ENCODE peak calls at places on chromosomes 3 and 15, in ten cellular contexts. Q, O, R, K, B, N, L, A, U and E are unnamed samples.

GRCh38 chr15:59699810-59700431 is 10.8 kb upstream of the BNIP2 start:
- DNase-seq in B (no peak), N (no peak), Q (no peak), U (peak), O (no peak), R (no peak), A (no peak), L (peak), K (no peak), E (no peak)

GRCh38 chr3:144868506-144868905 is 896.9 kb downstream of the DIPK2A start:
- DNase-seq in R (no peak), Q (no peak), O (no peak), A (no peak), N (no peak), K (no peak), L (peak), U (no peak), B (no peak), E (no peak)

GRCh38 chr15:40928351-40928974 is 677 bp upstream of the DLL4 start:
- DNase-seq in Q (no peak), U (no peak), L (peak), O (peak), N (no peak), K (peak), A (no peak), B (no peak), R (peak), E (no peak)

GRCh38 chr3:112333386-112334334 is 704 bp downstream of the CD200 start:
- DNase-seq in Q (peak), N (peak), B (no peak), A (no peak), K (peak), U (no peak), R (no peak), L (no peak), O (peak), E (peak)

GRCh38 chr15:81347910-81348309 is 24.0 kb upstream of the STARD5 start:
- DNase-seq in U (no peak), B (no peak), O (no peak), R (no peak), K (no peak), Q (no peak), N (no peak), L (no peak), A (no peak), E (no peak)

GRCh38 chr3:13879946-13880810 is at the start of gene WNT7A:
- DNase-seq in B (no peak), O (peak), R (peak), L (peak), A (no peak), Q (peak), N (peak), U (peak), K (no peak), E (no peak)

GRCh38 chr15:50280271-50280670 is 14.7 kb upstream of the HDC start:
- DNase-seq in L (peak), K (no peak), O (no peak), R (no peak), A (no peak), B (no peak), Q (no peak), U (peak), N (no peak), E (no peak)

GRCh38 chr3:32423534-32423933 is 31.9 kb downstream of the CMTM7 start:
- DNase-seq in L (no peak), K (no peak), R (no peak), Q (no peak), O (no peak), U (no peak), B (no peak), N (no peak), A (no peak), E (no peak)

GRCh38 chr15:63473007-63473748 is 31.2 kb upstream of the USP3 start:
- DNase-seq in O (no peak), L (no peak), N (no peak), A (no peak), R (no peak), Q (no peak), U (no peak), B (no peak), K (no peak), E (no peak)

GRCh38 chr3:127614928-127615592 is 13.9 kb upstream of the PODXL2 start:
- DNase-seq in K (no peak), L (no peak), A (no peak), B (no peak), Q (no peak), U (peak), N (no peak), R (no peak), O (no peak), E (no peak)

GRCh38 chr3:129058441-129059194 is 2.0 kb upstream of the GP9 start:
- DNase-seq in U (peak), N (peak), A (no peak), O (no peak), B (no peak), Q (peak), L (peak), R (no peak), K (no peak), E (no peak)

GRCh38 chr15:94080989-94081605 is 150.3 kb upstream of the MCTP2 start:
- DNase-seq in N (no peak), L (peak), U (no peak), A (no peak), R (no peak), K (no peak), B (no peak), Q (no peak), O (no peak), E (no peak)

GRCh38 chr3:147653309-147653923 is 244.3 kb downstream of the ZIC1 start:
- DNase-seq in B (no peak), A (no peak), N (no peak), O (no peak), L (no peak), U (no peak), K (no peak), Q (no peak), R (no peak), E (no peak)

GRCh38 chr15:96947830-96948229 is 617.3 kb downstream of the NR2F2 start:
- DNase-seq in K (no peak), U (no peak), O (peak), R (no peak), Q (no peak), A (no peak), N (no peak), L (no peak), B (no peak), E (no peak)

GRCh38 chr3:15899438-15899837 is 101.7 kb upstream of the ANKRD28 start:
- DNase-seq in O (no peak), B (no peak), A (no peak), R (peak), N (no peak), Q (no peak), K (no peak), L (peak), U (peak), E (no peak)